ENCODE peak calls at places on chromosomes 5 and 9, in five cellular contexts. A, G, P, O and B are unnamed samples.

GRCh38 chr5:17282283-17283120 is 65.1 kb downstream of the BASP1 start:
- DNase-seq in P (no peak), G (no peak), A (no peak), O (no peak), B (no peak)

GRCh38 chr5:1526151-1526631 is 2.4 kb upstream of the LPCAT1 start:
- DNase-seq in A (no peak), P (peak; percentile 31), G (no peak), O (no peak), B (no peak)

GRCh38 chr5:153895266-153895665 is 143.4 kb downstream of the FAM114A2 start:
- DNase-seq in G (no peak), A (no peak), O (no peak), P (no peak), B (no peak)

GRCh38 chr5:179309751-179310320 is 35.4 kb downstream of the ADAMTS2 start:
- DNase-seq in O (no peak), G (no peak), P (no peak), A (no peak), B (no peak)

GRCh38 chr9:115992834-115993233 is 160.8 kb upstream of the PAPPA start:
- DNase-seq in G (no peak), A (no peak), P (no peak), O (no peak), B (peak; percentile 19)

GRCh38 chr5:59099270-59099994 is 516.6 kb downstream of the RAB3C start:
- DNase-seq in O (peak; percentile 67), P (no peak), A (peak; percentile 79), G (peak; percentile 92), B (peak; percentile 89)

GRCh38 chr5:75681125-75681830 is 36.0 kb downstream of the POC5 start:
- DNase-seq in O (no peak), G (peak; percentile 34), A (peak; percentile 57), P (no peak), B (peak; percentile 40)

GRCh38 chr9:17942498-17942897 is 363.6 kb downstream of the SH3GL2 start:
- DNase-seq in G (no peak), O (no peak), P (no peak), A (no peak), B (no peak)

GRCh38 chr5:542693-543311 is 18.6 kb upstream of the SLC9A3 start:
- DNase-seq in P (no peak), A (no peak), O (no peak), G (no peak), B (no peak)

GRCh38 chr9:20558609-20559016 is 63.7 kb downstream of the MLLT3 start:
- DNase-seq in G (peak; percentile 79), A (peak; percentile 85), P (no peak), O (peak; percentile 7), B (peak; percentile 94)

GRCh38 chr9:35488566-35489312 is 1.2 kb upstream of the RUSC2 start:
- DNase-seq in A (no peak), P (no peak), O (no peak), G (no peak), B (no peak)

GRCh38 chr9:12666813-12667212 is 26.4 kb upstream of the TYRP1 start:
- DNase-seq in A (peak; percentile 32), G (no peak), O (no peak), P (no peak), B (no peak)

GRCh38 chr5:174328626-174329299 is 283.3 kb downstream of the NSG2 start:
- DNase-seq in O (no peak), A (no peak), P (no peak), G (peak; percentile 62), B (peak; percentile 59)

GRCh38 chr9:89902450-89902849 is 297.6 kb downstream of the GADD45G start:
- DNase-seq in A (no peak), O (no peak), P (no peak), G (no peak), B (no peak)

GRCh38 chr5:139950436-139950835 is 92.7 kb downstream of the NRG2 start:
- DNase-seq in O (no peak), A (no peak), G (no peak), P (peak; percentile 4), B (no peak)

GRCh38 chr5:89981871-89982773 is 427.4 kb downstream of the CETN3 start:
- DNase-seq in P (no peak), A (peak; percentile 11), G (no peak), O (no peak), B (no peak)

GRCh38 chr9:10562581-10563343 is 50.0 kb downstream of the PTPRD start:
- DNase-seq in A (peak; percentile 44), P (no peak), G (peak; percentile 87), O (no peak), B (peak; percentile 88)

GRCh38 chr5:91206734-91207133 is 176.4 kb downstream of the ARRDC3 start:
- DNase-seq in G (no peak), P (no peak), O (no peak), A (peak; percentile 70), B (peak; percentile 71)

GRCh38 chr5:178221857-178222256 is 10.7 kb downstream of the PHYKPL start:
- DNase-seq in A (no peak), O (no peak), G (no peak), P (no peak), B (no peak)

GRCh38 chr9:119164716-119165115 is 204.5 kb downstream of the BRINP1 start:
- DNase-seq in O (no peak), P (no peak), A (no peak), G (no peak), B (peak; percentile 4)

GRCh38 chr9:88280816-88281382 is 107.3 kb upstream of the SPIN1 start:
- DNase-seq in A (no peak), P (peak; percentile 50), O (peak; percentile 26), G (no peak), B (no peak)

GRCh38 chr5:32095261-32095671 is 78.9 kb downstream of the GOLPH3 start:
- DNase-seq in O (no peak), G (no peak), P (no peak), A (no peak), B (no peak)

GRCh38 chr5:150571836-150572235 is 63.9 kb downstream of the NDST1 start:
- DNase-seq in G (no peak), O (no peak), A (no peak), P (no peak), B (no peak)

GRCh38 chr5:139600336-139600949 is 39.3 kb downstream of the UBE2D2 start:
- DNase-seq in A (peak; percentile 62), P (no peak), G (peak; percentile 77), O (no peak), B (peak; percentile 77)

GRCh38 chr9:95264954-95265615 is 52.4 kb downstream of the FANCC start:
- DNase-seq in G (no peak), P (no peak), A (peak; percentile 38), O (no peak), B (no peak)

GRCh38 chr5:103346162-103346748 is 87.7 kb downstream of the MACIR start:
- DNase-seq in G (no peak), P (peak; percentile 16), A (no peak), O (no peak), B (no peak)

GRCh38 chr5:177064500-177065277 is 22.0 kb upstream of the FGFR4 start:
- DNase-seq in P (no peak), G (no peak), O (no peak), A (no peak), B (no peak)

GRCh38 chr9:91515074-91515687 is 91.5 kb upstream of the NFIL3 start:
- DNase-seq in A (peak; percentile 11), O (no peak), P (no peak), G (no peak), B (peak; percentile 60)